ENCODE peak calls at places on chromosomes 6 and 20, in nine cellular contexts. W is A549; A is NCI-H526 treated with DMSO at 0.1 percent for 48 hours; F is choroid plexus epithelial cell; J is stimulated activated naive B cell treated with anti-CD40 and anti-IgM and Interleukin-4, amounts not matched to agents 10 μg/mL and 1 μg/mL and 100 μg/mL, for 72 hours; L is hepatocyte; C is stimulated activated CD8-positive, alpha-beta memory T cell treated with anti-CD3 and anti-CD28 coated beads, Interleukin-4, amount 100 ng/mL, for 4 hours; B is Peyer's patch; S is stimulated activated CD4-positive, alpha-beta T cell treated with anti-CD3 and anti-CD28 coated beads, Interleukin-1b, Interleukin-23, amount 100 ng/mL, for 48 hours. M is an unnamed sample.
A peak's percentile ranks its signal among the peaks of the same experiment; 100 is the strongest.

GRCh38 chr20:64217539-64217938 is 38.0 kb upstream of the PCMTD2 start:
- DNase-seq in C (no peak), S (no peak), A (no peak), W (no peak), J (no peak), L (no peak), F (no peak), B (no peak), M (no peak)

GRCh38 chr20:48724891-48725588 is 102.8 kb downstream of the PREX1 start:
- DNase-seq in L (no peak), J (no peak), S (no peak), C (no peak), A (no peak), F (no peak), W (no peak), B (no peak), M (no peak)

GRCh38 chr6:91098006-91098405 is 511.1 kb upstream of the MAP3K7 start:
- DNase-seq in L (peak; percentile 18), A (peak; percentile 87), S (no peak), F (no peak), C (no peak), B (no peak), J (no peak), W (no peak), M (no peak)

GRCh38 chr20:61932711-61933480 is 132.8 kb downstream of the TAF4 start:
- DNase-seq in B (no peak), C (no peak), F (no peak), W (no peak), L (no peak), S (no peak), A (no peak), J (no peak), M (no peak)

GRCh38 chr20:11810316-11811130 is 107.2 kb upstream of the BTBD3 start:
- DNase-seq in A (no peak), W (no peak), S (no peak), B (no peak), C (no peak), F (peak; percentile 43), J (no peak), L (no peak), M (no peak)

GRCh38 chr6:138971601-138972000 is 16.5 kb downstream of the REPS1 start:
- DNase-seq in L (no peak), C (no peak), A (no peak), B (no peak), W (no peak), J (no peak), F (no peak), S (no peak), M (no peak)

GRCh38 chr6:67683960-67684359 is 951.1 kb upstream of the ADGRB3 start:
- DNase-seq in S (no peak), W (no peak), F (peak; percentile 51), L (no peak), C (no peak), B (no peak), J (no peak), A (no peak), M (no peak)

GRCh38 chr6:41280658-41281057 is 5.8 kb downstream of the TREM1 start:
- DNase-seq in F (no peak), L (no peak), B (no peak), W (no peak), C (no peak), A (no peak), J (no peak), S (no peak), M (peak; percentile 25)

GRCh38 chr6:149905371-149905910 is 7.5 kb upstream of the RAET1E start:
- DNase-seq in B (no peak), F (no peak), S (no peak), A (no peak), J (no peak), C (no peak), W (no peak), L (no peak), M (no peak)

GRCh38 chr6:104908031-104908430 is 48.3 kb upstream of the HACE1 start:
- DNase-seq in W (peak; percentile 7), L (no peak), F (no peak), A (no peak), B (no peak), C (no peak), S (no peak), J (no peak), M (no peak)

GRCh38 chr6:79640146-79641111 is 9.3 kb downstream of the SH3BGRL2 start:
- DNase-seq in J (no peak), A (no peak), C (no peak), L (no peak), B (no peak), S (no peak), W (no peak), F (no peak), M (no peak)

GRCh38 chr6:105391705-105392104 is 11.2 kb downstream of the PREP start:
- DNase-seq in L (no peak), S (no peak), C (no peak), F (no peak), B (no peak), A (no peak), W (no peak), J (no peak), M (no peak)

GRCh38 chr20:47790032-47790965 is 5.0 kb upstream of the SULF2 start:
- DNase-seq in L (peak; percentile 37), C (no peak), S (no peak), F (peak; percentile 73), A (peak; percentile 13), B (no peak), J (no peak), W (no peak), M (no peak)

GRCh38 chr6:30981942-30982772 is 1.4 kb upstream of the MUC21 start:
- DNase-seq in B (no peak), F (peak; percentile 81), W (peak; percentile 14), C (no peak), L (peak; percentile 53), S (no peak), J (no peak), A (peak; percentile 9), M (peak; percentile 52)

GRCh38 chr6:155201461-155202226 is 62.2 kb upstream of the CLDN20 start:
- DNase-seq in J (no peak), C (no peak), A (peak; percentile 10), B (no peak), F (peak; percentile 89), S (no peak), L (peak; percentile 44), W (peak; percentile 54), M (no peak)

GRCh38 chr6:13288481-13288880 is 39.9 kb downstream of the TBC1D7 start:
- DNase-seq in L (no peak), J (no peak), C (no peak), F (no peak), W (no peak), A (no peak), B (peak; percentile 13), S (no peak), M (no peak)

GRCh38 chr6:31352497-31353368 is 4.2 kb downstream of the HLA-B start:
- DNase-seq in S (no peak), J (no peak), C (no peak), F (no peak), A (no peak), L (no peak), W (no peak), B (no peak), M (no peak)

GRCh38 chr6:130001229-130001554 is 17.2 kb upstream of the L3MBTL3 start:
- DNase-seq in W (no peak), L (peak; percentile 31), F (peak; percentile 1), B (no peak), C (no peak), J (no peak), A (no peak), S (no peak), M (no peak)

GRCh38 chr6:112253842-112254816 is at the start of gene LAMA4:
- DNase-seq in J (no peak), S (peak; percentile 11), B (no peak), F (peak; percentile 91), A (peak; percentile 50), C (no peak), W (peak; percentile 5), L (peak; percentile 45), M (peak; percentile 45)

GRCh38 chr20:40497781-40498691 is 191.0 kb downstream of the MAFB start:
- DNase-seq in A (no peak), C (no peak), J (no peak), S (no peak), F (no peak), B (no peak), W (no peak), L (no peak), M (no peak)

GRCh38 chr20:58839991-58840747 is 10.5 kb downstream of the GNAS-AS1 start:
- DNase-seq in S (no peak), F (no peak), B (no peak), W (no peak), J (no peak), C (no peak), L (no peak), A (no peak), M (no peak)

GRCh38 chr6:154549179-154549578 is 38.7 kb upstream of the CNKSR3 start:
- DNase-seq in A (no peak), B (no peak), S (no peak), J (no peak), C (no peak), W (no peak), F (no peak), L (no peak), M (no peak)

M was measured in stomach.